ENCODE peak calls at places on chromosome 1, in five cellular contexts. One of them, this sample, is unnamed.

GRCh38 chr1:23953020-23953419 is 6.6 kb upstream of the PNRC2 start:
- DNase-seq in CD8-positive, alpha-beta memory T cell: no peak
- DNase-seq in ovary: no peak
- DNase-seq in heart right ventricle: no peak
- DNase-seq in uterus: no peak
- DNase-seq in this sample: no peak

GRCh38 chr1:227362039-227362438 is 43.7 kb upstream of the CDC42BPA start:
- DNase-seq in CD8-positive, alpha-beta memory T cell: no peak
- DNase-seq in ovary: no peak
- DNase-seq in uterus: no peak
- DNase-seq in heart right ventricle: no peak
- DNase-seq in this sample: no peak

GRCh38 chr1:156102634-156103511 is 11.6 kb upstream of the LMNA start:
- DNase-seq in ovary: no peak
- DNase-seq in uterus: no peak
- DNase-seq in CD8-positive, alpha-beta memory T cell: no peak
- DNase-seq in heart right ventricle: peak
- DNase-seq in this sample: no peak

GRCh38 chr1:83889707-83890106 is 109.2 kb downstream of the TTLL7 start:
- DNase-seq in heart right ventricle: no peak
- DNase-seq in CD8-positive, alpha-beta memory T cell: no peak
- DNase-seq in ovary: no peak
- DNase-seq in uterus: no peak
- DNase-seq in this sample: no peak

GRCh38 chr1:156336242-156336641 is 1.9 kb downstream of the CCT3 start:
- DNase-seq in ovary: no peak
- DNase-seq in uterus: no peak
- DNase-seq in heart right ventricle: no peak
- DNase-seq in CD8-positive, alpha-beta memory T cell: no peak
- DNase-seq in this sample: no peak

GRCh38 chr1:233719626-233720334 is 105.9 kb downstream of the KCNK1 start:
- DNase-seq in uterus: no peak
- DNase-seq in ovary: no peak
- DNase-seq in heart right ventricle: no peak
- DNase-seq in CD8-positive, alpha-beta memory T cell: no peak
- DNase-seq in this sample: no peak

GRCh38 chr1:173330149-173330951 is 123.2 kb upstream of the TNFSF4 start:
- DNase-seq in CD8-positive, alpha-beta memory T cell: no peak
- DNase-seq in ovary: no peak
- DNase-seq in uterus: no peak
- DNase-seq in heart right ventricle: no peak
- DNase-seq in this sample: no peak

GRCh38 chr1:160214481-160215140 is 9.4 kb downstream of the PEA15 start:
- DNase-seq in uterus: no peak
- DNase-seq in ovary: no peak
- DNase-seq in CD8-positive, alpha-beta memory T cell: no peak
- DNase-seq in heart right ventricle: no peak
- DNase-seq in this sample: no peak

GRCh38 chr1:9211291-9211811 is 23.2 kb upstream of the H6PD start:
- DNase-seq in uterus: no peak
- DNase-seq in heart right ventricle: no peak
- DNase-seq in ovary: no peak
- DNase-seq in CD8-positive, alpha-beta memory T cell: no peak
- DNase-seq in this sample: no peak

GRCh38 chr1:172270605-172271004 is 149.9 kb upstream of the C1orf105 start:
- DNase-seq in CD8-positive, alpha-beta memory T cell: no peak
- DNase-seq in ovary: no peak
- DNase-seq in uterus: no peak
- DNase-seq in heart right ventricle: no peak
- DNase-seq in this sample: no peak

GRCh38 chr1:172266528-172267174 is 153.8 kb upstream of the C1orf105 start:
- DNase-seq in CD8-positive, alpha-beta memory T cell: no peak
- DNase-seq in ovary: no peak
- DNase-seq in uterus: no peak
- DNase-seq in heart right ventricle: no peak
- DNase-seq in this sample: no peak

GRCh38 chr1:172268237-172268636 is 152.2 kb upstream of the C1orf105 start:
- DNase-seq in CD8-positive, alpha-beta memory T cell: no peak
- DNase-seq in heart right ventricle: no peak
- DNase-seq in uterus: no peak
- DNase-seq in ovary: no peak
- DNase-seq in this sample: no peak

GRCh38 chr1:172269644-172270043 is 150.8 kb upstream of the C1orf105 start:
- DNase-seq in ovary: no peak
- DNase-seq in uterus: no peak
- DNase-seq in CD8-positive, alpha-beta memory T cell: no peak
- DNase-seq in heart right ventricle: no peak
- DNase-seq in this sample: no peak

DNA sequence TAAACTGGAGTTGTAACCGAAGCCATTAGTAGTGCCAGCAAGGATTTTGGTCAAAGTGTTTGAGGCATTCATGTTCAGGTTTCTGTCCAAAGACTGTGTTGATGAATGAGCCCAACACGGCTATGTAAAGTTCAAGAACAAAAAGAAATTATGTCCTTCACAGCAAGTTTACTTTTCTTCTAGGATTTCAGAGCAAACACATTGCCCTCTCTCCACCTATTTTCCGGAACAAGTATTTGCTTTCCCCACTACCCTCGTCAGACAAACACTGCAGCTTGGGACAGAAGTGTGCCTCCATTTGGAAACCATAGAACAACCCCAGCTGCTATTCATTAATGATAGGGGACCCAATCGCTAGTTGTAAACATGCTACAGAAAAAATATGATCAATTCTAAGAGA is 151.4 kb upstream of the C1orf105 start:
- DNase-seq in uterus: no peak
- DNase-seq in ovary: no peak
- DNase-seq in CD8-positive, alpha-beta memory T cell: no peak
- DNase-seq in heart right ventricle: no peak
- DNase-seq in this sample: no peak
- H3K27ac ChIP-seq in uterus: no peak
- H3K27ac ChIP-seq in ovary: no peak
- H3K27ac ChIP-seq in CD8-positive, alpha-beta memory T cell: no peak
- H3K27ac ChIP-seq in heart right ventricle: no peak
- H3K27ac ChIP-seq in this sample: no peak

DNA sequence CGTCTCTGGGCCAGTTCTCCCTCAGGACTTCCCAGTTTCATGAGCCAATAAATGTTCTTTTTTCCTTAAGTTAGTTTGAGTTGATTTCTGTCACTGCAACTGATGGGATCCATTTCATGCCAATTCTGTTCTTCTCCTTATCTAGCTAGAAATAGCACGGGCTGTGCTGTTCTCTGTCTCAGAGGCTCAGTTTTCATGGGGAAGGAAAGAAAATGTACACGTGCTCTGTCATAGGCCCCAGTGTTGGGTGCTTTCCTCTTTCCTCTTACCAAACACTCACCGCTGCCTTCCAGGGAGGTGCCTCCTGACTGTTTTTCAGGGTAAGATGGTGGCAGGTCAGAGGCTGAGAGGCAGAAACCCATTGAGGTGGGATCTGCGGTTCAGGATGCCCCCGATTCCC is 43.2 kb upstream of the ACTL8 start:
- DNase-seq in ovary: no peak
- DNase-seq in heart right ventricle: no peak
- DNase-seq in uterus: no peak
- DNase-seq in CD8-positive, alpha-beta memory T cell: no peak
- DNase-seq in this sample: no peak
- H3K4me3 ChIP-seq in ovary: no peak
- H3K4me3 ChIP-seq in heart right ventricle: no peak
- H3K4me3 ChIP-seq in uterus: no peak
- H3K4me3 ChIP-seq in CD8-positive, alpha-beta memory T cell: no peak
- H3K4me3 ChIP-seq in this sample: no peak

GRCh38 chr1:10753279-10753678 is 43.2 kb downstream of the CASZ1 start:
- DNase-seq in heart right ventricle: no peak
- DNase-seq in CD8-positive, alpha-beta memory T cell: no peak
- DNase-seq in ovary: no peak
- DNase-seq in uterus: no peak
- DNase-seq in this sample: no peak

GRCh38 chr1:10754571-10755329 is 41.7 kb downstream of the CASZ1 start:
- DNase-seq in CD8-positive, alpha-beta memory T cell: no peak
- DNase-seq in heart right ventricle: no peak
- DNase-seq in uterus: peak
- DNase-seq in ovary: no peak
- DNase-seq in this sample: no peak

GRCh38 chr1:10759413-10760200 is 36.8 kb downstream of the CASZ1 start:
- DNase-seq in CD8-positive, alpha-beta memory T cell: no peak
- DNase-seq in heart right ventricle: no peak
- DNase-seq in uterus: no peak
- DNase-seq in ovary: no peak
- DNase-seq in this sample: no peak

GRCh38 chr1:10756842-10757241 is 39.6 kb downstream of the CASZ1 start:
- DNase-seq in heart right ventricle: no peak
- DNase-seq in CD8-positive, alpha-beta memory T cell: no peak
- DNase-seq in uterus: no peak
- DNase-seq in ovary: no peak
- DNase-seq in this sample: no peak

DNA sequence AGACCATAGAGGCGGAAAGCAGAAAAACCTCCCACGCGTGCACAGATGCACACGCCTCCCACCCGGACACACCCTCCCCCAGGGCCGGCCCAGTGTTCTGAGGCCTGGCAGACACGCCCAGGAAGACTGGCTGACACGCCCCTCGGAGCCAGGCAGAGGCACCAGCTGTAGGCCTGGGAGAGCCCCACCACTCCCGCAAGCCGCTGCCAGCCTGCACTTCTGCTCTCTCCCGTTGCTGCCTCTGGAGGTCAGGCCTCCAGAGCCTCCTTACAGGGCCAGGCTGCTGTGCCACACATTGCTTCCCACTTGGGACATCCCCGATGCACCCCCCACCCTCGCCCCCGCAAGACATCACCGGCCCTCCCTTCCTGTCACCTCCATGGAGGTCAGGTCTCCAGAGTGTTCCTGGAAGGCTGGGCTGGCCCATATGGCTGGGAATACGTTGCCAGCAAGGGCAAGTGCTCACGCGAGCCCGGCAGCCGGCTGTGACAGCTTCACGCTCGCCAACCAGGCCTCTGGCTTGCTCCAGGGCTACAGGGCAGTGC is 40.4 kb downstream of the CASZ1 start:
- DNase-seq in heart right ventricle: peak
- DNase-seq in CD8-positive, alpha-beta memory T cell: peak
- DNase-seq in ovary: peak
- DNase-seq in uterus: peak
- DNase-seq in this sample: no peak
- H3K27ac ChIP-seq in heart right ventricle: peak
- H3K27ac ChIP-seq in CD8-positive, alpha-beta memory T cell: no peak
- H3K27ac ChIP-seq in ovary: no peak
- H3K27ac ChIP-seq in uterus: peak
- H3K27ac ChIP-seq in this sample: no peak

GRCh38 chr1:61053712-61054608 is 28.4 kb upstream of the NFIA start:
- DNase-seq in CD8-positive, alpha-beta memory T cell: peak
- DNase-seq in uterus: no peak
- DNase-seq in heart right ventricle: peak
- DNase-seq in ovary: peak
- DNase-seq in this sample: no peak
- H3K4me3 ChIP-seq in CD8-positive, alpha-beta memory T cell: no peak
- H3K4me3 ChIP-seq in uterus: peak
- H3K4me3 ChIP-seq in heart right ventricle: no peak
- H3K4me3 ChIP-seq in ovary: peak
- H3K4me3 ChIP-seq in this sample: peak